ENCODE peak calls at places on chromosomes 1 and 21, in four cellular contexts. X is GM12878, Z is SK-N-SH, S is K562. J is an unnamed sample.
A peak's percentile ranks its signal among the peaks of the same experiment; 100 is the strongest.

GRCh38 chr1:29514361-29515187 is 278.3 kb downstream of the PTPRU start:
- DNase-seq in X (no peak), Z (peak; percentile 51), S (no peak), J (no peak)

GRCh38 chr1:40462956-40463590 is 12.8 kb downstream of the ZFP69B start:
- DNase-seq in X (no peak), Z (no peak), S (no peak), J (no peak)

GRCh38 chr1:185075476-185075875 is 30.1 kb downstream of the RNF2 start:
- DNase-seq in X (no peak), Z (no peak), S (no peak), J (no peak)

GRCh38 chr1:36693116-36693515 is 210.4 kb upstream of the CSF3R start:
- DNase-seq in X (no peak), Z (no peak), S (no peak), J (no peak)

GRCh38 chr1:18978706-18979105 is 22.2 kb upstream of the IFFO2 start:
- DNase-seq in X (no peak), Z (no peak), S (no peak), J (no peak)

GRCh38 chr1:78619803-78620579 is at the start of gene IFI44L:
- DNase-seq in X (peak; percentile 89), Z (no peak), S (no peak), J (no peak)

GRCh38 chr1:12556957-12557935 is 60.8 kb downstream of the DHRS3 start:
- DNase-seq in X (no peak), Z (no peak), S (no peak), J (no peak)

GRCh38 chr21:44918107-44918470 is 2.6 kb downstream of the ITGB2 start:
- DNase-seq in X (no peak), Z (no peak), S (no peak), J (no peak)

GRCh38 chr1:108813326-108813725 is 43.6 kb downstream of the AKNAD1 start:
- DNase-seq in X (no peak), Z (no peak), S (no peak), J (no peak)

GRCh38 chr21:41377715-41378114 is 15.9 kb downstream of the MX2 start:
- DNase-seq in X (no peak), Z (no peak), S (no peak), J (no peak)

GRCh38 chr1:38815903-38816627 is 43.5 kb downstream of the RRAGC start:
- DNase-seq in X (peak; percentile 73), Z (no peak), S (peak; percentile 94), J (no peak)

GRCh38 chr1:98662354-98662665 is 789 bp downstream of the SNX7 start:
- DNase-seq in X (no peak), Z (no peak), S (no peak), J (no peak)

GRCh38 chr1:56404561-56405030 is 174.8 kb downstream of the PLPP3 start:
- DNase-seq in X (no peak), Z (no peak), S (no peak), J (no peak)

GRCh38 chr1:16630661-16631247 is 17.4 kb upstream of the NBPF1 start:
- DNase-seq in X (no peak), Z (peak; percentile 62), S (peak; percentile 85), J (no peak)

GRCh38 chr1:91783423-91784162 is 102.4 kb downstream of the TGFBR3 start:
- DNase-seq in X (no peak), Z (no peak), S (no peak), J (no peak)

GRCh38 chr1:160541622-160542302 is 18.7 kb upstream of the SLAMF6 start:
- DNase-seq in X (no peak), Z (no peak), S (no peak), J (no peak)

GRCh38 chr1:204448321-204448964 is 36.8 kb upstream of the PPP1R15B start:
- DNase-seq in X (no peak), Z (no peak), S (no peak), J (no peak)

GRCh38 chr1:217078010-217078704 is 354.9 kb upstream of the ESRRG start:
- DNase-seq in X (no peak), Z (no peak), S (no peak), J (no peak)

GRCh38 chr1:43062527-43063080 is 103.9 kb upstream of the SLC2A1 start:
- DNase-seq in X (no peak), Z (no peak), S (no peak), J (no peak)

GRCh38 chr1:240747907-240748306 is 136.0 kb upstream of the GREM2 start:
- DNase-seq in X (no peak), Z (no peak), S (no peak), J (no peak)

GRCh38 chr1:49229555-49229954 is 452.9 kb upstream of the BEND5 start:
- DNase-seq in X (no peak), Z (no peak), S (no peak), J (no peak)

GRCh38 chr21:42833439-42833815 is 45.9 kb downstream of the WDR4 start:
- DNase-seq in X (peak; percentile 20), Z (peak; percentile 77), S (peak; percentile 62), J (peak; percentile 25)

GRCh38 chr1:20999525-21000244 is 177.0 kb downstream of the EIF4G3 start:
- DNase-seq in X (no peak), Z (no peak), S (no peak), J (no peak)

GRCh38 chr1:44707959-44708831 is 22.8 kb downstream of the RNU5D-1 start:
- DNase-seq in X (no peak), Z (peak; percentile 36), S (peak; percentile 61), J (peak; percentile 54)

GRCh38 chr1:208475449-208475848 is 231.3 kb upstream of the PLXNA2 start:
- DNase-seq in X (no peak), Z (no peak), S (no peak), J (no peak)

GRCh38 chr1:211698161-211699026 is 23.0 kb upstream of the NEK2 start:
- DNase-seq in X (peak; percentile 55), Z (peak; percentile 86), S (peak; percentile 94), J (peak; percentile 74)

GRCh38 chr21:36627242-36627641 is 71.7 kb upstream of the SIM2 start:
- DNase-seq in X (no peak), Z (no peak), S (no peak), J (no peak)

GRCh38 chr1:243325305-243325890 is 69.6 kb downstream of the SDCCAG8 start:
- DNase-seq in X (no peak), Z (peak; percentile 39), S (peak; percentile 54), J (peak; percentile 39)

GRCh38 chr1:7493711-7494110 is 277.4 kb upstream of the VAMP3 start:
- DNase-seq in X (no peak), Z (peak; percentile 88), S (no peak), J (no peak)

GRCh38 chr1:203342192-203342940 is 8.6 kb downstream of the FMOD start:
- DNase-seq in X (no peak), Z (peak; percentile 82), S (peak; percentile 87), J (peak; percentile 46)

GRCh38 chr1:93496520-93496919 is 48.6 kb downstream of the FNBP1L start:
- DNase-seq in X (no peak), Z (no peak), S (no peak), J (no peak)

GRCh38 chr1:63319069-63320023 is 3.0 kb upstream of the FOXD3 start:
- DNase-seq in X (no peak), Z (peak; percentile 54), S (no peak), J (no peak)

GRCh38 chr1:57215175-57215574 is 208.7 kb downstream of the DAB1 start:
- DNase-seq in X (no peak), Z (no peak), S (no peak), J (no peak)

GRCh38 chr1:226952121-226952441 is 12.0 kb downstream of the COQ8A start:
- DNase-seq in X (no peak), Z (no peak), S (no peak), J (no peak)
- TF ChIP-seq CTCF in X (no peak), Z (no peak), S (no peak), J (no peak)

GRCh38 chr1:229098903-229099578 is 171.9 kb upstream of the RAB4A start:
- DNase-seq in X (no peak), Z (no peak), S (no peak), J (peak; percentile 94)

GRCh38 chr1:229098361-229098760 is 172.6 kb upstream of the RAB4A start:
- DNase-seq in X (no peak), Z (no peak), S (no peak), J (no peak)

GRCh38 chr1:229102741-229103480 is 168.0 kb upstream of the RAB4A start:
- DNase-seq in X (no peak), Z (no peak), S (no peak), J (no peak)

GRCh38 chr1:229101011-229101410 is 169.9 kb upstream of the RAB4A start:
- DNase-seq in X (no peak), Z (no peak), S (no peak), J (no peak)

DNA sequence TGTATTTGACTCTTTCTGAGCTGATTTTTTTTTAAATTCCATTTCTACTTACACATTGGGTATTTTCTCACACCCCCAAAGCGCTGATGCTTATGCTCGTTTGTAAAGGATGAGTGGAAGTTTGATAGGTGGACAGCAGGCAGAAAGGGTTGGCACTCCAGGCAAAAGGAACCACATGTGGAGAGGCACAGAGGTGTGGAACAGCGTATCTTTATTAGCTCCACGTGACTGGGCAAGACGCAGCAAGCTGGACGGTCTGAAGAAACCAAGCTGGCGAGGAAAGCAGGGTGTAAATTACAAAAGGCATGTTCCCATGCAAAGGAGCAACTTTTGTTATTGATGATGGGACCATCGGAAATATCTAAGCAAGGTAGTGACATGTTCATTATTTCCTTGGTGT is 169.4 kb upstream of the RAB4A start:
- DNase-seq in X (no peak), Z (no peak), S (no peak), J (no peak)
- TF ChIP-seq TAF1 in X (no peak), Z (no peak), S (no peak), J (no peak)

GRCh38 chr1:215891673-215892072 is 324.6 kb downstream of the KCTD3 start:
- DNase-seq in X (no peak), Z (no peak), S (no peak), J (no peak)
- TF ChIP-seq FOXM1 in X (no peak), Z (no peak), S (no peak), J (no peak)

DNA sequence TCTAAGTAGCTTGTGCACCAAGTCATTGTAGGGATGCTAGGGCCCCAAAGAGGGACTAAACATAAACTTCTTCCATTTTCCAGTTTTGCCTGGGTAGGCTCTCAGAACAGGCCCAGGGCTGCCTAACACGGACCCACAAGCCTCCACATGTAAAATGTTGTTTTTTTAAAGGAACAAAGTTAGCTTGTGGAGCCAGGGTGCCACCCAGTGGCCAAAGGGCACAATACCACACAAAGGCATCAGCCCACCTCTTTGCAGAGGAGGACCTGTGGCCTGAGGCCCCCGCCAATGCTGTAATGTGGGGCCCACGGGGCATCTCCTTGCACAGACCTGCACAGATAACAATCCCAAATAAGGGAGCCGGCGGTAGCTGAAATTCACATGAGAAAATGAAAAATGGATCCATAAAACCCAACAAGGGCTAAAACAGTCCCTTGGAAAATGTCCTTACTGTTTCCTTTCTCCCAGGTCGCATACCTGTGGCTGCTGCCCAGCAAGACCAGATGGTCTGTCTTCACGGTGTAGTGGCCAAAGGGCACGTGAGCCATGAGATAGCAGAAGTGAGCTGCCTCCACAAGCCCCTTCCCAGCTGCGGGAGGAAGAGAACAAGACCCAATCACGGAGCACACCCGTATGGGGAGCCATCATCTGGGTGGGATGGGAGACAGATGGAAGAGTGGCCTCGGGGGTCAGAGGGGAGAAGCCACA is 23.8 kb downstream of the SEC16B start:
- DNase-seq in X (no peak), Z (peak; percentile 69), S (peak; percentile 70), J (peak; percentile 57)
- TF ChIP-seq CTCF in X (peak; percentile 75), Z (peak; percentile 87), S (peak; percentile 85), J (peak; percentile 89)

GRCh38 chr1:101323530-101323929 is 86.7 kb downstream of the S1PR1 start:
- DNase-seq in X (no peak), Z (no peak), S (no peak), J (no peak)
- TF ChIP-seq TAF1 in X (no peak), Z (no peak), S (no peak), J (no peak)

GRCh38 chr1:53121319-53122172 is 20.9 kb downstream of the SLC1A7 start:
- DNase-seq in X (no peak), Z (peak; percentile 62), S (no peak), J (peak; percentile 83)
- TF ChIP-seq FOXM1 in X (no peak), Z (no peak), S (no peak), J (no peak)